ENCODE peak calls at places on chromosomes 6 and 20, in five cellular contexts. B is HepG2, W is A549, F is upper lobe of left lung, X is GM12878. A is an unnamed sample.

GRCh38 chr6:136607204-136607931 is 57.1 kb upstream of the MAP7 start:
- ATAC-seq in B (no peak), W (no peak), F (no peak), X (no peak), A (no peak)

GRCh38 chr6:45174045-45174444 is 154.1 kb upstream of the RUNX2 start:
- ATAC-seq in B (no peak), W (no peak), F (no peak), X (no peak), A (no peak)

GRCh38 chr6:2381872-2382661 is 136.7 kb upstream of the GMDS start:
- ATAC-seq in B (no peak), W (no peak), F (peak; percentile 53), X (no peak), A (no peak)

GRCh38 chr6:83429857-83430605 is 820 bp downstream of the ME1 start:
- ATAC-seq in B (no peak), W (peak; percentile 60), F (peak; percentile 73), X (peak; percentile 50), A (no peak)

GRCh38 chr20:62660216-62660615 is 17.9 kb downstream of the SLCO4A1 start:
- ATAC-seq in B (no peak), W (no peak), F (no peak), X (no peak), A (no peak)

GRCh38 chr6:135937126-135937525 is 85.6 kb downstream of the PDE7B start:
- ATAC-seq in B (no peak), W (no peak), F (no peak), X (no peak), A (no peak)

GRCh38 chr6:165725201-165725600 is 62.2 kb upstream of the PDE10A start:
- ATAC-seq in B (peak; percentile 87), W (peak; percentile 39), F (no peak), X (peak; percentile 90), A (no peak)

GRCh38 chr6:15148356-15149058 is 97.4 kb upstream of the JARID2 start:
- ATAC-seq in B (peak; percentile 94), W (peak; percentile 54), F (no peak), X (peak; percentile 75), A (no peak)

GRCh38 chr20:57509665-57510237 is 15.2 kb downstream of the CTCFL start:
- ATAC-seq in B (peak; percentile 94), W (peak; percentile 91), F (no peak), X (peak; percentile 40), A (no peak)

GRCh38 chr6:159059099-159059498 is 14.3 kb upstream of the TAGAP start:
- ATAC-seq in B (no peak), W (no peak), F (no peak), X (peak; percentile 61), A (no peak)

GRCh38 chr20:40463171-40463570 is 225.9 kb downstream of the MAFB start:
- ATAC-seq in B (no peak), W (no peak), F (no peak), X (no peak), A (peak; percentile 59)

GRCh38 chr6:1840491-1841121 is 230.9 kb downstream of the FOXC1 start:
- ATAC-seq in B (peak; percentile 21), W (no peak), F (no peak), X (no peak), A (peak; percentile 40)

GRCh38 chr6:158046201-158047119 is 64.8 kb downstream of the SYNJ2 start:
- ATAC-seq in B (no peak), W (no peak), F (no peak), X (no peak), A (no peak)

DNA sequence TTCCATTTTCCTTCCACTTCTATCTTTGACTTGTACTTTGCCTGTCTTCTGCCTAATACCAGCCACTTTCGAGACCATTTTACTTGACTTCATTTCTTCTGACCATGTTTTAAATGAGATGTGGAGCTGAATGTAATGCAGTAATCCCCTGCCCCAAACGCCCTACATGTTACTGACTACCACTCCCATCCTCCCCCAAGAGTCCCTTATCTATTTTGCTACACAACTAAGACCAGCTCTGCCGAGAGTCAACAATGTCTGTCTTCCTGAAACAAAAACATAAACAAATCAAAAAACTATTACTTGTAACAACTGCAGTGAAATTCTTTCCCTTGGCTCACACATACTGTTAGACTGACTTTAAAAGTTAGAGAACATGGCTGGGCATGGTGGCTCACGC is 27.1 kb upstream of the KIAA1586 start:
- ATAC-seq in B (no peak), W (no peak), F (no peak), X (no peak), A (no peak)
- TF ChIP-seq EP300 in B (no peak), W (no peak), F (no peak), X (no peak), A (no peak)

DNA sequence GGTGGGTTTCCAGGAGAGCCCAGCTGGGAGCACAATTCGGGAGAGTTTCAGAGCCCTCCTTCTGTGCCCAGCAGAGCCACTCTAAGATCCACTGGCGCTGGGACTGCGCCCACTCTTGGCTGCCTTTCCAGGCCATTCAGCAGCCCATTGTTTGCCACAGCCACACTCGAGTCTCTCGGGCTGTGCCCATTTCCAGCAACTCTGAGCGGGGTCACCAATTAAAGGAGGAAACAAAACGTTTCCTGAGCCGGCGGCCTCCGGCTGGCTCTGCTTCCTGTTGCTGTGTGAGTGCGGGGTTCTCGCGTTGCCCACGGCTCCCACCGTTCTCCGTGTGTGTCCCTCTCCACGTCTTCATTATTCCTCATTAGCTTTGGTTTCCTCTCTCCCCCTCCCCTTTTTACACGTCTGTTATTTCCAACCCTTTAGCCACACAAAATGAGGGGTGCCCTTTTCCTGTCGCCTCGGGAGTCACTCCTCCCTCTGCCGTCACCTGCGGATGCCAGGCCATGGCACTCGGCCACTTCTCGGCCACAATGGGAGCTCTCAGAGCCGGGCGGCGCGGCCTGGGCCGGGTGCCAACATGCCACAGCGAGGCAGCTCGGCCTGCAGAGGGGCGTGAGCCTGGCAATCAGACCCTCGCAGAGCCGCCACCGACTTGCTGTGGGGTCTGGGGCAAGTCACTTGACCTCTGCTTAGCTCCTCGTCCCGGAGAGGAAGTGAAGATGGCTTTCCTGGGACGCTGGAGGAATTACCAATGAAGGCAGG is 94.3 kb upstream of the NKX2-2 start:
- ATAC-seq in B (no peak), W (no peak), F (peak; percentile 60), X (no peak), A (no peak)
- TF ChIP-seq EP300 in B (no peak), W (no peak), F (no peak), X (no peak), A (no peak)

DNA sequence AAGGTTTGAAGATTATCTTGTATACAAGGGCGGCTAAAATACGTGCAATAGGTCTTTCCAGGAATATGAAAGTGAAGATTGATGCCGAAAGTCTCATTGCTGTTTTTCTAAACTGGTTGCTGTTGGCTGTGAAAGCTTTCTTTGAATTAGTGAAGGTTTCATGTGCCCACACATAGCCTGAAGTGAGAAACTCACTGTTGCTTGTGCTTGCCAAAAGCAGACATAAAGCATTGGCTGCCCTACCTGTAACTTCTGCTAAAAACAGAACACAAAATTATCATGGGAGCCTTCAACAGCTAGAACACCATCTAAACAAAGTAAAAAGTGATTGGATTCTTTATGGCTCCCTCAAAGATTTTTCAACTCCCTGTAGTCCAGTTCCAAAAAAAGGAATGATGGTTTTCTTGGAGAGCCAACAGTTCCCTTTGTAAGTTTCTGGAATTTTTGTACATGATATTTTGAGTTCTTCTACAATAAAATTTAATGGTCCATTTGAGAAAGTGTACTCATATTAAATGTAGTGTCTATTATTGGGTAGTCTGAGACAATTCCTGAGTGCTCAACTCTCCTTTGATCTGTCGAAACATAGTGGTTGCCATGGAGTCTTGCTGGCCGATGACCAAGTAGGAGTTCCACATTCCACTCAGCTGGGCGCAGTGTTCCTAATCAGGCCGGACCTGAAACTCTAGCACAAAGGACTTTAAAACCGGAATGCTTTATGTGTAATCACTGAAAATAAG is 68.5 kb downstream of the PLEKHG1 start:
- ATAC-seq in B (peak; percentile 99), W (no peak), F (peak; percentile 88), X (peak; percentile 53), A (peak; percentile 92)
- TF ChIP-seq EP300 in B (no peak), W (no peak), F (no peak), X (no peak), A (no peak)

GRCh38 chr6:27541212-27541931 is 68.5 kb upstream of the ZNF184 start:
- ATAC-seq in B (no peak), W (peak; percentile 36), F (no peak), X (no peak), A (no peak)
- TF ChIP-seq EP300 in B (no peak), W (no peak), F (no peak), X (no peak), A (no peak)

GRCh38 chr20:33832113-33832853 is 21.1 kb downstream of the CHMP4B start:
- ATAC-seq in B (no peak), W (no peak), F (no peak), X (no peak), A (no peak)
- TF ChIP-seq EP300 in B (no peak), W (no peak), F (no peak), X (no peak), A (no peak)

DNA sequence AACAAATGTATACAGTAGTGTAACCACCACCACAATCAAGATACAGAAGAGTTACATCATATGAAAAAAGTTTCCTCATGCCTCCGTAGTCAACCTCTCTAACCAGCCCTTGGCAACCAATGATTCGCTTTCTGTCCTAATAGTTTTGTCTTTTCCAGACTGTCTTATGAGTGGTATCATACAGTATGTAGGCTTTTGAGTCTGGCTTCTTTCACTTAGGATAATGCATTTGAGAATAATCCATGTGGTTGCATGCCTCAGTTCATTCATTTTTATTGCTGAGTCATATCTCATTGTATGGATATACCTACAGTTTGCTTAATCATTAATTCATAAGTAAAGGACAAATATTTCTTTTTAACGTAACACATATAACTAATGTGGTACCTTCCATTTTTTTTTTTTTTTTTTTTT is 86.4 kb upstream of the RIPOR2 start:
- ATAC-seq in B (no peak), W (no peak), F (no peak), X (no peak), A (no peak)
- TF ChIP-seq EP300 in B (no peak), W (no peak), F (no peak), X (no peak), A (no peak)

GRCh38 chr6:28152531-28152930 is 10.8 kb downstream of the ZKSCAN8 start:
- ATAC-seq in B (no peak), W (no peak), F (no peak), X (no peak), A (no peak)
- TF ChIP-seq EP300 in B (no peak), W (no peak), F (no peak), X (no peak), A (no peak)

GRCh38 chr20:4192378-4193048 is 177.2 kb upstream of the RNF24 start:
- ATAC-seq in B (no peak), W (peak; percentile 64), F (no peak), X (no peak), A (no peak)
- TF ChIP-seq EP300 in B (no peak), W (peak; percentile 80), F (no peak), X (no peak), A (no peak)

DNA sequence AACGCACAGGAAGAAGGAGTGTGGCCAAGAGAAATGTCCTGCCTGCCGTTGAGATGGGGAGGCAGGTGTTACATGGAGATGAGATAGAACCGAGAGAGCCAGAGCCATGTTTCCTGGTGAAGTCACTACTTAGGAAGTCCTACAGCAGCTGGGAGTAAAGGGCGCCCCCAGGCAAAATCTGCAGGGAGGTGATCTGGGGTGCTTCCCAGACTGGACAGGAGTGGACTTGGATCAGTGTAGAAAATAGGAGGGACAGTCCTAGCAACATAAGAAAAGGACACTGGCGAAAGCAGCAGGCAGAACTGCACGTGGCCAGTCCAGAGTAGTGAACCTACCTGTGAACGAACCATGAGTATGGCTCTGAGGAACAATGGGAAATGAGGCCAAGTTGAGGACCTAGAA is 85.3 kb downstream of the CD164 start:
- ATAC-seq in B (peak; percentile 23), W (no peak), F (no peak), X (no peak), A (no peak)
- TF ChIP-seq EP300 in B (no peak), W (no peak), F (no peak), X (no peak), A (no peak)

A was measured in gastroesophageal sphincter.